ENCODE peak calls at places on chromosomes 6 and 20, in four cellular contexts. Y, I, O and W are unnamed samples.

GRCh38 chr6:92647630-92648029 is 771.7 kb downstream of the EPHA7 start:
- DNase-seq in O (no peak), I (no peak), Y (peak), W (no peak)

GRCh38 chr20:12581644-12582350 is 427.0 kb upstream of the SPTLC3 start:
- DNase-seq in I (no peak), O (no peak), Y (no peak), W (no peak)

GRCh38 chr6:143159001-143159400 is 98.3 kb downstream of the AIG1 start:
- DNase-seq in O (no peak), I (no peak), Y (no peak), W (no peak)

GRCh38 chr6:151092561-151092960 is 147.2 kb upstream of the AKAP12 start:
- DNase-seq in O (no peak), I (no peak), Y (no peak), W (no peak)

GRCh38 chr20:60137657-60138245 is 179.5 kb downstream of the CDH26 start:
- DNase-seq in Y (no peak), I (peak), O (no peak), W (peak)

GRCh38 chr6:3742426-3743344 is 8.8 kb downstream of the PXDC1 start:
- DNase-seq in I (peak), Y (peak), O (peak), W (peak)

GRCh38 chr6:127192911-127193503 is 73.7 kb upstream of the RNF146 start:
- DNase-seq in I (no peak), O (no peak), Y (no peak), W (no peak)

GRCh38 chr20:5602346-5602745 is 147.9 kb upstream of the SHLD1 start:
- DNase-seq in Y (no peak), O (no peak), I (no peak), W (no peak)

GRCh38 chr6:47677381-47678100 is 20.8 kb upstream of the ADGRF4 start:
- DNase-seq in I (no peak), Y (no peak), O (no peak), W (no peak)

DNA sequence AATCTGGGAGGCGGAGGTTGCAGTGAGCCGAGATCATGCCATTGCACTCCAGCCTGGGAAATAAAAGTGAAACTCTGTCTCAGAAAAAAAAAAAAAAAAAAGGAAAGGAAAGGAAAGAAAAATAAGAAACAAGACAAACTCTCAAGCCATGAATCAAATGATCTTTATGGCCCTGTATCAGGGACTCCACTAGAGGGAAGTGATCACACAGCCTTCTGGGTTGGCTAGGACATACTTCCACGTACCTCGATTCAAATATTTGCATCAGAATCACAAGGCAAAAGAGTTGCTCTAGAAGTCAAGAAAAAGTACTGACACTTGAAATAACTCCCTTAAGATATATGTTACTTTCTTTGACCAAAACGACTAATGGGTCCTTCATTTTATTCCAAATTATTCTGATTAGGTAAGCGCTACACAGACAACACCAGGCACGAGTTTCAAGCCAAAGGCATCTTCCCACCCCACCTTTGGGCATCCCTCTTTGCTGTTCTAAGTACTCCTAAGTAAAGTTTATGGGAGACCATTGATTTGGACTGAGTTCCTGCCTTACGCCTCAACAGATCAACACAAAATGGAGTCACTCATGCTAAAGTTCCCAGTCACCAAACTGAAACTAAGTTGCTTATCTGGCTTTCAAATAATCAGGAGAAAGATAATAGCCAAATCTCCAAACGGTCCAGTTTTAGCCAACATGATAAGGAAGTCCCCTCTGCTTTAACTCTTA is 77.5 kb upstream of the NT5E start:
- DNase-seq in Y (no peak), O (no peak), I (no peak), W (no peak)
- TF ChIP-seq CTCF in Y (no peak), O (no peak), I (no peak), W (no peak)

GRCh38 chr6:30075094-30075986 is at the start of gene RNF39:
- DNase-seq in I (peak), O (no peak), Y (peak), W (peak)

GRCh38 chr6:30075987-30076311 is 380 bp upstream of the RNF39 start:
- DNase-seq in Y (no peak), O (no peak), I (no peak), W (peak)

GRCh38 chr6:30074331-30075093 is 1.1 kb downstream of the RNF39 start:
- DNase-seq in Y (peak), I (peak), O (no peak), W (no peak)

GRCh38 chr6:30077218-30077617 is 1.6 kb upstream of the RNF39 start:
- DNase-seq in I (no peak), O (no peak), Y (no peak), W (no peak)

DNA sequence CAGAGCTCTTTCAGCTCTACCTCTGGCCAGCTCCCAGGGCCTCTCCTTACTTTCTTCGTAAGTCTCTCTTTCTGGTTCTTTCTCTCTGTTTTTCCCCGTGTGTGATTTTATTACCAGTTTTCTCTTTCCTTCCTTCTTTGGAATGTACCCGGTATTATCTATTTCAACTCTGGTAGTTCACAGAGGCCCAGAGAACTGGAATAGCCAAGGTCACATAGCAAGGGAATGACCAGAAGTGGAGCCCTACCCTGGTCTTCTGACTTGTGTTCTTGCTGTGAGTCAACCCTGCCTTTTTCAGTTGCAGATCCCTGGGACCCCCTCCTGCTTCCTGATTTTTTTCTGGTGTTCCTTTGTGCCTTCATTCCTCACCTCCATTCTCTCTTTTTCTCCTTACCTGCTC is 764 bp upstream of the RNF39 start:
- DNase-seq in Y (no peak), I (no peak), O (no peak), W (no peak)
- TF ChIP-seq CTCF in Y (no peak), I (no peak), O (no peak), W (no peak)

GRCh38 chr20:46550441-46550840 is at the start of gene OCSTAMP:
- DNase-seq in I (no peak), Y (no peak), O (no peak), W (no peak)

GRCh38 chr20:46547995-46548394 is 2.5 kb downstream of the OCSTAMP start:
- DNase-seq in Y (no peak), O (no peak), I (no peak), W (no peak)

GRCh38 chr20:46551508-46552280 is 1.2 kb upstream of the OCSTAMP start:
- DNase-seq in O (no peak), I (no peak), Y (no peak), W (no peak)

GRCh38 chr20:46548688-46549087 is 1.8 kb downstream of the OCSTAMP start:
- DNase-seq in Y (no peak), O (no peak), I (no peak), W (no peak)

DNA sequence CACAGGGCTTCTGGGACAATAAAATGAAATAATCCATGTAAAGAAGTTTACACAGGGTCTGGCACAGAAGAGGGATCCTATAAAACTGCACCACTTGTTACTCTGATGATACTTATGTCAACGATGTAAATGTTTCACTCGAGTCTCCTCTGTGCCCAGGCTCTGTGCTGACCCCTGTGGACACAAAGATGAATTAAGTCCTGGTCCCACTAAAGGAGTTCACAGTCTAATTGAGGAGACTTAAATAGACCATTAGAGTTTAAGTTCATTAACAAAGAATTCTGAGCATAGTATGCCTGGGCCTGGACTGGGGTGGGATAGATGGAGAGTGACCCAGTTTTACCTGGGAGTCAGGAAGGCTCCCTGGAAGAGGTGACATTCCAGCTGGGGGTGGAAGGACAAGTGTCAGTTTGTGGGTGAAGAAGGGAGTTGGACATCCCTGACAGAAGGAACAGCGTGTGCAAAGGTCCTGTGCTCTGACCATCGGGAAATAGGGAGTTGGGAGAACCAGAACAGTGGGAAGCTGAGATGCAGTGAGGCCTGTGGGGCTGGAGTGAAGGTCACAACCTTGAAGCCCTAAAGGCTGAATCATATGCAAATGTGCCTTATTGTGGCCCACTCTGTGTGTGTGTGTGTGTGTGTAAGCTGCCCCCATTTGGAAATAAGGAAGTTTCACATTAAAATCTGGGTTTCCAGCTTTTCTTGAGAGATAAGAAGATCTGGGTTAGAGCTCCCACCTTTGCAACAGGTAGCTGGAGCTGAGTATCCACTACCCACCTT is 1.1 kb downstream of the OCSTAMP start:
- DNase-seq in O (no peak), Y (no peak), I (no peak), W (no peak)
- TF ChIP-seq CTCF in O (no peak), Y (no peak), I (no peak), W (no peak)

GRCh38 chr20:52060794-52061714 is 130.5 kb downstream of the ZFP64 start:
- DNase-seq in I (no peak), Y (peak), O (no peak), W (peak)
- TF ChIP-seq CTCF in I (no peak), Y (peak), O (no peak), W (peak)